ENCODE peak calls at places on chromosomes 11 and 22, in four cellular contexts. One of them, this sample, is unnamed.

GRCh38 chr22:49514211-49514610 is 313.5 kb downstream of the BRD1 start:
- DNase-seq in pancreas: no peak
- DNase-seq in stimulated activated CD4-positive, alpha-beta T cell treated with anti-CD3 and anti-CD28 coated beads, TNF-alpha, amount 100 ng/mL, for 24 hours: no peak
- DNase-seq in amniotic stem cell: no peak
- DNase-seq in this sample: no peak

GRCh38 chr11:129283141-129283540 is 91.0 kb upstream of the ARHGAP32 start:
- DNase-seq in pancreas: no peak
- DNase-seq in stimulated activated CD4-positive, alpha-beta T cell treated with anti-CD3 and anti-CD28 coated beads, TNF-alpha, amount 100 ng/mL, for 24 hours: no peak
- DNase-seq in amniotic stem cell: no peak
- DNase-seq in this sample: no peak

GRCh38 chr11:11731311-11732083 is 109.7 kb upstream of the GALNT18 start:
- DNase-seq in amniotic stem cell: no peak
- DNase-seq in stimulated activated CD4-positive, alpha-beta T cell treated with anti-CD3 and anti-CD28 coated beads, TNF-alpha, amount 100 ng/mL, for 24 hours: no peak
- DNase-seq in pancreas: no peak
- DNase-seq in this sample: no peak

GRCh38 chr11:23991140-23991539 is 505.7 kb upstream of the LUZP2 start:
- DNase-seq in stimulated activated CD4-positive, alpha-beta T cell treated with anti-CD3 and anti-CD28 coated beads, TNF-alpha, amount 100 ng/mL, for 24 hours: no peak
- DNase-seq in amniotic stem cell: peak
- DNase-seq in pancreas: no peak
- DNase-seq in this sample: no peak

GRCh38 chr22:38223289-38223960 is 21.6 kb downstream of the MAFF start:
- DNase-seq in stimulated activated CD4-positive, alpha-beta T cell treated with anti-CD3 and anti-CD28 coated beads, TNF-alpha, amount 100 ng/mL, for 24 hours: no peak
- DNase-seq in amniotic stem cell: no peak
- DNase-seq in pancreas: no peak
- DNase-seq in this sample: no peak

GRCh38 chr11:122709042-122709760 is 53.7 kb downstream of the UBASH3B start:
- DNase-seq in amniotic stem cell: peak
- DNase-seq in stimulated activated CD4-positive, alpha-beta T cell treated with anti-CD3 and anti-CD28 coated beads, TNF-alpha, amount 100 ng/mL, for 24 hours: no peak
- DNase-seq in pancreas: no peak
- DNase-seq in this sample: no peak

GRCh38 chr11:64859542-64860414 is 15.3 kb upstream of the CDC42BPG start:
- DNase-seq in amniotic stem cell: no peak
- DNase-seq in pancreas: peak
- DNase-seq in stimulated activated CD4-positive, alpha-beta T cell treated with anti-CD3 and anti-CD28 coated beads, TNF-alpha, amount 100 ng/mL, for 24 hours: peak
- DNase-seq in this sample: peak

GRCh38 chr11:106208795-106209194 is 131.3 kb downstream of the AASDHPPT start:
- DNase-seq in stimulated activated CD4-positive, alpha-beta T cell treated with anti-CD3 and anti-CD28 coated beads, TNF-alpha, amount 100 ng/mL, for 24 hours: no peak
- DNase-seq in pancreas: peak
- DNase-seq in amniotic stem cell: no peak
- DNase-seq in this sample: no peak

GRCh38 chr11:38950882-38951281 is 2352.8 kb upstream of the RAG2 start:
- DNase-seq in pancreas: no peak
- DNase-seq in stimulated activated CD4-positive, alpha-beta T cell treated with anti-CD3 and anti-CD28 coated beads, TNF-alpha, amount 100 ng/mL, for 24 hours: no peak
- DNase-seq in amniotic stem cell: no peak
- DNase-seq in this sample: no peak

GRCh38 chr11:103794262-103794661 is 242.2 kb upstream of the DDI1 start:
- DNase-seq in stimulated activated CD4-positive, alpha-beta T cell treated with anti-CD3 and anti-CD28 coated beads, TNF-alpha, amount 100 ng/mL, for 24 hours: no peak
- DNase-seq in pancreas: no peak
- DNase-seq in amniotic stem cell: no peak
- DNase-seq in this sample: no peak

GRCh38 chr11:128837627-128838026 is 29.5 kb downstream of the KCNJ1 start:
- DNase-seq in pancreas: no peak
- DNase-seq in stimulated activated CD4-positive, alpha-beta T cell treated with anti-CD3 and anti-CD28 coated beads, TNF-alpha, amount 100 ng/mL, for 24 hours: no peak
- DNase-seq in amniotic stem cell: no peak
- DNase-seq in this sample: no peak

GRCh38 chr11:108559340-108559739 is 34.2 kb downstream of the EXPH5 start:
- DNase-seq in stimulated activated CD4-positive, alpha-beta T cell treated with anti-CD3 and anti-CD28 coated beads, TNF-alpha, amount 100 ng/mL, for 24 hours: no peak
- DNase-seq in amniotic stem cell: peak
- DNase-seq in pancreas: no peak
- DNase-seq in this sample: no peak

GRCh38 chr22:33110562-33111163 is 52.5 kb upstream of the SYN3 start:
- DNase-seq in amniotic stem cell: no peak
- DNase-seq in stimulated activated CD4-positive, alpha-beta T cell treated with anti-CD3 and anti-CD28 coated beads, TNF-alpha, amount 100 ng/mL, for 24 hours: no peak
- DNase-seq in pancreas: no peak
- DNase-seq in this sample: no peak

GRCh38 chr11:1448882-1449281 is 37.7 kb downstream of the MOB2 start:
- DNase-seq in amniotic stem cell: no peak
- DNase-seq in stimulated activated CD4-positive, alpha-beta T cell treated with anti-CD3 and anti-CD28 coated beads, TNF-alpha, amount 100 ng/mL, for 24 hours: no peak
- DNase-seq in pancreas: no peak
- DNase-seq in this sample: no peak

GRCh38 chr11:132349806-132350733 is 979.7 kb downstream of the NTM start:
- DNase-seq in pancreas: no peak
- DNase-seq in amniotic stem cell: no peak
- DNase-seq in stimulated activated CD4-positive, alpha-beta T cell treated with anti-CD3 and anti-CD28 coated beads, TNF-alpha, amount 100 ng/mL, for 24 hours: no peak
- DNase-seq in this sample: no peak

GRCh38 chr11:17760102-17761029 is 25.8 kb downstream of the KCNC1 start:
- DNase-seq in amniotic stem cell: no peak
- DNase-seq in stimulated activated CD4-positive, alpha-beta T cell treated with anti-CD3 and anti-CD28 coated beads, TNF-alpha, amount 100 ng/mL, for 24 hours: peak
- DNase-seq in pancreas: peak
- DNase-seq in this sample: no peak

GRCh38 chr22:42871146-42872050 is 14.3 kb upstream of the ARFGAP3 start:
- DNase-seq in pancreas: peak
- DNase-seq in stimulated activated CD4-positive, alpha-beta T cell treated with anti-CD3 and anti-CD28 coated beads, TNF-alpha, amount 100 ng/mL, for 24 hours: no peak
- DNase-seq in amniotic stem cell: no peak
- DNase-seq in this sample: no peak

GRCh38 chr11:68541983-68542382 is 81.4 kb downstream of the PPP6R3 start:
- DNase-seq in amniotic stem cell: no peak
- DNase-seq in stimulated activated CD4-positive, alpha-beta T cell treated with anti-CD3 and anti-CD28 coated beads, TNF-alpha, amount 100 ng/mL, for 24 hours: no peak
- DNase-seq in pancreas: no peak
- DNase-seq in this sample: no peak

This sample was measured in stimulated activated effector memory CD8-positive, alpha-beta T cell treated with anti-CD3 and anti-CD28 coated beads, Interleukin-12 subunit alpha, Interleukin-12 subunit beta, amount 100 ng/mL, for 72 hours.